ENCODE peak calls at places on chromosomes 2 and 18, in seven cellular contexts. One of them, this sample, is unnamed.

GRCh38 chr18:78979058-78979680 is 449 bp upstream of the SALL3 start:
- DNase-seq in lower leg skin: peak
- DNase-seq in H54: no peak
- DNase-seq in tibial nerve: no peak
- DNase-seq in HCT116: no peak
- DNase-seq in right lobe of liver: no peak
- DNase-seq in ovary: no peak
- DNase-seq in this sample: peak

GRCh38 chr18:48199399-48199798 is 209.8 kb downstream of the ZBTB7C start:
- DNase-seq in lower leg skin: no peak
- DNase-seq in H54: no peak
- DNase-seq in tibial nerve: no peak
- DNase-seq in HCT116: no peak
- DNase-seq in right lobe of liver: no peak
- DNase-seq in ovary: no peak
- DNase-seq in this sample: no peak

GRCh38 chr2:216517447-216517846 is 18.8 kb downstream of the RPL37A start:
- DNase-seq in lower leg skin: peak
- DNase-seq in H54: no peak
- DNase-seq in tibial nerve: no peak
- DNase-seq in HCT116: no peak
- DNase-seq in right lobe of liver: no peak
- DNase-seq in ovary: no peak
- DNase-seq in this sample: no peak

GRCh38 chr2:220670461-220670979 is 901.6 kb downstream of the EPHA4 start:
- DNase-seq in lower leg skin: no peak
- DNase-seq in H54: no peak
- DNase-seq in tibial nerve: no peak
- DNase-seq in HCT116: no peak
- DNase-seq in right lobe of liver: no peak
- DNase-seq in ovary: no peak
- DNase-seq in this sample: no peak

GRCh38 chr18:42828881-42829280 is 286.6 kb downstream of the RIT2 start:
- DNase-seq in lower leg skin: no peak
- DNase-seq in H54: no peak
- DNase-seq in tibial nerve: no peak
- DNase-seq in HCT116: no peak
- DNase-seq in right lobe of liver: no peak
- DNase-seq in ovary: no peak
- DNase-seq in this sample: no peak

GRCh38 chr2:109467701-109468100 is 146.1 kb downstream of the SEPTIN10 start:
- DNase-seq in lower leg skin: peak
- DNase-seq in H54: no peak
- DNase-seq in tibial nerve: no peak
- DNase-seq in HCT116: no peak
- DNase-seq in right lobe of liver: no peak
- DNase-seq in ovary: no peak
- DNase-seq in this sample: no peak

GRCh38 chr2:9847140-9847539 is 3.9 kb downstream of the TAF1B start:
- DNase-seq in lower leg skin: no peak
- DNase-seq in H54: no peak
- DNase-seq in tibial nerve: no peak
- DNase-seq in HCT116: no peak
- DNase-seq in right lobe of liver: no peak
- DNase-seq in ovary: no peak
- DNase-seq in this sample: no peak

GRCh38 chr2:102050854-102051391 is 59.2 kb downstream of the IL1R2 start:
- DNase-seq in lower leg skin: peak
- DNase-seq in H54: no peak
- DNase-seq in tibial nerve: peak
- DNase-seq in HCT116: no peak
- DNase-seq in right lobe of liver: no peak
- DNase-seq in ovary: peak
- DNase-seq in this sample: no peak

GRCh38 chr2:189297446-189297845 is 117.9 kb upstream of the COL5A2 start:
- DNase-seq in lower leg skin: no peak
- DNase-seq in H54: no peak
- DNase-seq in tibial nerve: no peak
- DNase-seq in HCT116: no peak
- DNase-seq in right lobe of liver: no peak
- DNase-seq in ovary: no peak
- DNase-seq in this sample: no peak

GRCh38 chr18:2709316-2709715 is 53.8 kb downstream of the SMCHD1 start:
- DNase-seq in lower leg skin: no peak
- DNase-seq in H54: no peak
- DNase-seq in tibial nerve: no peak
- DNase-seq in HCT116: no peak
- DNase-seq in right lobe of liver: no peak
- DNase-seq in ovary: no peak
- DNase-seq in this sample: no peak

GRCh38 chr2:127490283-127490682 is 36.0 kb downstream of the IWS1 start:
- DNase-seq in lower leg skin: no peak
- DNase-seq in H54: no peak
- DNase-seq in tibial nerve: no peak
- DNase-seq in HCT116: no peak
- DNase-seq in right lobe of liver: no peak
- DNase-seq in ovary: no peak
- DNase-seq in this sample: no peak

DNA sequence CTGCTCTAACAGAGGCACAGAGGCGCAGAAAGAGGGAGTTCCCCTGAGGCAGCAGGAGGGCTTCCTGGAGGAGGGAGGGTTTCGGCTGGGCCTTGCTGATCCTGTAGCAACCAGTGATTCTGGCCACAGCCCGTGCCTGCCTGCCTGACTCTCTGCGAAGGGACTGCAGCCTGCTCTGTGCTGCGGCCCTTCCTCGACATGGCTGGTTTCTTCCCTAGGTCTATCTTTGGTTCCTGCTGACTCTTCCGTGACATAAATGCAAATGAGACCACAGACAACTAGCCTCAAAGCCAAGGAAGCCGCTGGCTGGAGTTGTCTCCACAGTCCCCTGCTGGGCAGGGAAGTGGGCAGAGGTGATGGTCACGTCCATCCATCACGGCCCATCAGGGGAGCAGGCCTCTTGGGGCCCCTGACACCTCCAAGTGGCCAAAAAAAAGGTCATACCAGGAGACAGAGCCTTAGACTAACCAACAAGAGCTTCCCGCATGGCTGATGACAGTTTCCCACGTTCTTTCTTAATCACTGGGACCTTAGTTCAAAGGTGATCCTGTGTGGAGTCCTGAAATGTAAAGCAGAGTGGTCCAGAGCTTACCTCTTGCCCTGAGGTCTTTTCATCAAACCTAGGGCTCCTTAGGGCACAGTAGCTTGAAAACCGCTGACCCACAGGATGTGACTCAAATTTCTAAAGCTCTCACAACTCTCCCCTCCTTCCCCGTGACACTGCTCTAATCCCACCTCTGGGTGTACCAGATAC is 55.3 kb downstream of the HS1BP3 start:
- DNase-seq in lower leg skin: peak
- DNase-seq in H54: peak
- DNase-seq in tibial nerve: no peak
- DNase-seq in HCT116: no peak
- DNase-seq in right lobe of liver: peak
- DNase-seq in ovary: peak
- DNase-seq in this sample: no peak
- TF ChIP-seq POLR2A in lower leg skin: no peak
- TF ChIP-seq POLR2A in H54: no peak
- TF ChIP-seq POLR2A in tibial nerve: no peak
- TF ChIP-seq POLR2A in HCT116: no peak
- TF ChIP-seq POLR2A in right lobe of liver: no peak
- TF ChIP-seq POLR2A in ovary: no peak
- TF ChIP-seq POLR2A in this sample: no peak

DNA sequence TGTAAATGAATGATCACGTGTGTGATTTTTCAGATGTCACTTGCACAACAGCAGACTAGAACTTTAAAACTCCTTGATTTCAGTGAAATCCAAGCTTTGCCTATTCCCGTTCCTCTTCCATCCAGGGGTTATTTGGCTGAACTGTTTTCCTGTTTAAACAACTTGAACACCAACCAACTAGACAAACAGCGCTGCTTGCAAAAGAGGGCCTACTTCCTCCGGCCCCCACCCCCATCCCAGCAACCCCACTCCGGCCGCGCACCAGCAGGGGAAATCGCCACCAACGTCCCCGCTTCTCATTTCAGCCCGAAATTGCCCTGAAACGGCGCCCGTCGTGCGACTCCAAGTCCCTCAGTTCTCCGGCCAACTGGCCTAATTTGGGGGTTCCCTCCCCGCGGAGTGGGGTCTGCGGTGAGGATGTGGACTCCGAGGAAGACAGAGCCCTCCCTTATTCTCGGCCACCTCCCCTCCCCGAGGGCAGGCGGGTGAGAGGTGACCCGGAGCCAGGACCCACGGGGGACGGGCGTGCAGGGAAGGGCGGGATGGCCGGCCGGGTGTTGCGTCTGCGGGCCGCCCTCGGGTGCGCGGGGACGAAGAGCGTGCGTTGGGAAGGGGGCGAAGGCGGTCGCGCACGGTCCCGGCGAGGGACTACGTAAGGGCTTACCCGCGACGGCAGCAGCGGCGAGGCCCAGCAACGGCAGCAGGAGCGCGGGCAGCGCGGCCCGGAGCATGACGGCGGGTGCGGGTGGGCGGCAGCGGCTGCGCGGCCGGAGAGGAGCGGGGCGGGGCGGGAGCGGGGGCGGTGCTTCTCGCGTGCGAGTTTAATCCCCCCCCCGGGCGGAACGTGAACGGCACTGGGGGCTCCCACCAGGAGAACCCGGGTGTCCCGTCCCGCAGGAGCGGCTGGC is at the start of gene CD302:
- DNase-seq in lower leg skin: peak
- DNase-seq in H54: peak
- DNase-seq in tibial nerve: peak
- DNase-seq in HCT116: no peak
- DNase-seq in right lobe of liver: peak
- DNase-seq in ovary: peak
- DNase-seq in this sample: peak
- TF ChIP-seq POLR2A in lower leg skin: no peak
- TF ChIP-seq POLR2A in H54: peak
- TF ChIP-seq POLR2A in tibial nerve: peak
- TF ChIP-seq POLR2A in HCT116: no peak
- TF ChIP-seq POLR2A in right lobe of liver: peak
- TF ChIP-seq POLR2A in ovary: peak
- TF ChIP-seq POLR2A in this sample: no peak

DNA sequence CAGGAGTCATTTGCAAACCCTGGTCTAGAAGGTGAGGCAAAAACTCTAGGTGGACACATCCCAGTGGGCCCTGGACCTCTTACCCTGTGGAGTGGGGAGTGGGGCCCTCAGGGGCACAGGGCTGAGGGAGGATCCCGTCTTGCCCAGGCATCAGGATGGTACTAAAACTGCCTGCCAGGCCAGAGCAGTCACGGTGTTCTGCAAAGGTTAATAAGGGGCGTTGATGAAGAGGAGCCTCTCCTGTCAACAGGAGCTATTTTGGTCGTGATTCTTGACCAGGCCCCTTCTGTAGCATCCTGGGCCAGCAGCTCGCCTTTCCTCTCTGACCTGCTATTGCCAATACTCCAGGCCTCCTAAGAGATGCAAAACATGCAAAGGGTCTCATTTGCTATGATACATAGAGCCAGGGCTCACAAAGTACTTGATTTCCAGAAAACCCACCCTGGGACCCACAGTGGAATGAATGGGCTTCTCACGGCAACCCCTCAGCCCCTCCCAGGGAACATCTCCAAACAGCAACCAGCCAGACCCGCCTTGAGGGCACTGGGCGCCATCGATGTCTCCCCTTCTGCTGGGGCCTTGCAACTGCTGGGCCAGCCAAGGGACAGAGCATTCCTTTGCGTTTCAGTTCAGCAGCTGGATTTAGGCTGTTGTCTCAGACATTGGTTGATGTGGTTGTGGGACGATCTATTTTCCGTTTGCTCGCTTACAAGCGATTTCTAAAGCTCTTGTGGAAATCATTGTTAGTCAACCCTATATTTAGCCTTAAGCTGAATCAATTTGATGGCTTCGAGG is 111.1 kb downstream of the PDCL3 start:
- DNase-seq in lower leg skin: no peak
- DNase-seq in H54: no peak
- DNase-seq in tibial nerve: no peak
- DNase-seq in HCT116: no peak
- DNase-seq in right lobe of liver: no peak
- DNase-seq in ovary: no peak
- DNase-seq in this sample: no peak
- TF ChIP-seq POLR2A in lower leg skin: no peak
- TF ChIP-seq POLR2A in H54: no peak
- TF ChIP-seq POLR2A in tibial nerve: no peak
- TF ChIP-seq POLR2A in HCT116: no peak
- TF ChIP-seq POLR2A in right lobe of liver: no peak
- TF ChIP-seq POLR2A in ovary: no peak
- TF ChIP-seq POLR2A in this sample: no peak

GRCh38 chr2:202375611-202376408 is at the start of gene BMPR2:
- DNase-seq in lower leg skin: peak
- DNase-seq in H54: peak
- DNase-seq in tibial nerve: peak
- DNase-seq in HCT116: peak
- DNase-seq in right lobe of liver: peak
- DNase-seq in ovary: peak
- DNase-seq in this sample: peak
- TF ChIP-seq POLR2A in lower leg skin: no peak
- TF ChIP-seq POLR2A in H54: peak
- TF ChIP-seq POLR2A in tibial nerve: peak
- TF ChIP-seq POLR2A in HCT116: peak
- TF ChIP-seq POLR2A in right lobe of liver: peak
- TF ChIP-seq POLR2A in ovary: peak
- TF ChIP-seq POLR2A in this sample: peak

GRCh38 chr2:208311321-208311720 is 45.3 kb downstream of the PIKFYVE start:
- DNase-seq in lower leg skin: no peak
- DNase-seq in H54: no peak
- DNase-seq in tibial nerve: no peak
- DNase-seq in HCT116: no peak
- DNase-seq in right lobe of liver: no peak
- DNase-seq in ovary: no peak
- DNase-seq in this sample: no peak

GRCh38 chr2:208306291-208306690 is 40.2 kb downstream of the PIKFYVE start:
- DNase-seq in lower leg skin: no peak
- DNase-seq in H54: no peak
- DNase-seq in tibial nerve: no peak
- DNase-seq in HCT116: no peak
- DNase-seq in right lobe of liver: no peak
- DNase-seq in ovary: no peak
- DNase-seq in this sample: no peak

GRCh38 chr2:208315081-208315788 is 49.2 kb downstream of the PIKFYVE start:
- DNase-seq in lower leg skin: peak
- DNase-seq in H54: no peak
- DNase-seq in tibial nerve: peak
- DNase-seq in HCT116: no peak
- DNase-seq in right lobe of liver: no peak
- DNase-seq in ovary: no peak
- DNase-seq in this sample: peak

GRCh38 chr2:208311954-208312353 is 45.9 kb downstream of the PIKFYVE start:
- DNase-seq in lower leg skin: no peak
- DNase-seq in H54: no peak
- DNase-seq in tibial nerve: no peak
- DNase-seq in HCT116: no peak
- DNase-seq in right lobe of liver: no peak
- DNase-seq in ovary: no peak
- DNase-seq in this sample: no peak
- TF ChIP-seq POLR2A in lower leg skin: no peak
- TF ChIP-seq POLR2A in H54: no peak
- TF ChIP-seq POLR2A in tibial nerve: no peak
- TF ChIP-seq POLR2A in HCT116: no peak
- TF ChIP-seq POLR2A in right lobe of liver: no peak
- TF ChIP-seq POLR2A in ovary: no peak
- TF ChIP-seq POLR2A in this sample: no peak

This sample was measured in erythroblast.